ENCODE peak calls at places on chromosome 3, in six cellular contexts. One of them, this sample, is unnamed.

GRCh38 chr3:5260992-5261501 is 73.5 kb downstream of the EDEM1 start:
- DNase-seq in anterior cingulate cortex: no peak
- DNase-seq in OCI-LY7: peak
- DNase-seq in Calu3: no peak
- DNase-seq in HT1080: no peak
- DNase-seq in caudate nucleus: no peak
- DNase-seq in this sample: no peak

GRCh38 chr3:112671930-112672715 is 31.2 kb upstream of the CCDC80 start:
- DNase-seq in Calu3: no peak
- DNase-seq in OCI-LY7: no peak
- DNase-seq in caudate nucleus: no peak
- DNase-seq in anterior cingulate cortex: no peak
- DNase-seq in HT1080: peak
- DNase-seq in this sample: no peak

GRCh38 chr3:46162975-46163550 is 45.0 kb downstream of the CCR1 start:
- DNase-seq in Calu3: peak
- DNase-seq in caudate nucleus: no peak
- DNase-seq in HT1080: no peak
- DNase-seq in anterior cingulate cortex: no peak
- DNase-seq in OCI-LY7: no peak
- DNase-seq in this sample: no peak

GRCh38 chr3:21042184-21042583 is 708.8 kb downstream of the ZNF385D start:
- DNase-seq in caudate nucleus: no peak
- DNase-seq in Calu3: no peak
- DNase-seq in OCI-LY7: no peak
- DNase-seq in HT1080: no peak
- DNase-seq in anterior cingulate cortex: no peak
- DNase-seq in this sample: no peak

GRCh38 chr3:71724584-71725278 is 471 bp downstream of the EIF4E3 start:
- DNase-seq in HT1080: no peak
- DNase-seq in caudate nucleus: no peak
- DNase-seq in Calu3: peak
- DNase-seq in OCI-LY7: no peak
- DNase-seq in anterior cingulate cortex: no peak
- DNase-seq in this sample: peak

GRCh38 chr3:52495777-52496602 is 852 bp downstream of the STAB1 start:
- DNase-seq in OCI-LY7: no peak
- DNase-seq in Calu3: no peak
- DNase-seq in HT1080: peak
- DNase-seq in caudate nucleus: no peak
- DNase-seq in anterior cingulate cortex: no peak
- DNase-seq in this sample: no peak

GRCh38 chr3:124202754-124203153 is 210.8 kb upstream of the ROPN1 start:
- DNase-seq in caudate nucleus: no peak
- DNase-seq in HT1080: no peak
- DNase-seq in anterior cingulate cortex: no peak
- DNase-seq in OCI-LY7: no peak
- DNase-seq in Calu3: no peak
- DNase-seq in this sample: peak

GRCh38 chr3:170128259-170128976 is 53.1 kb downstream of the PHC3 start:
- DNase-seq in anterior cingulate cortex: no peak
- DNase-seq in OCI-LY7: peak
- DNase-seq in caudate nucleus: no peak
- DNase-seq in HT1080: no peak
- DNase-seq in Calu3: no peak
- DNase-seq in this sample: no peak

GRCh38 chr3:126476166-126476975 is 680 bp upstream of the ZXDC start:
- DNase-seq in Calu3: peak
- DNase-seq in anterior cingulate cortex: peak
- DNase-seq in OCI-LY7: no peak
- DNase-seq in caudate nucleus: peak
- DNase-seq in HT1080: peak
- DNase-seq in this sample: no peak

GRCh38 chr3:112786002-112786590 is 60.6 kb downstream of the CD200R1L start:
- DNase-seq in caudate nucleus: no peak
- DNase-seq in anterior cingulate cortex: no peak
- DNase-seq in OCI-LY7: no peak
- DNase-seq in Calu3: no peak
- DNase-seq in HT1080: peak
- DNase-seq in this sample: no peak

GRCh38 chr3:160885791-160886286 is 129.8 kb downstream of the PPM1L start:
- DNase-seq in OCI-LY7: no peak
- DNase-seq in caudate nucleus: peak
- DNase-seq in Calu3: no peak
- DNase-seq in anterior cingulate cortex: peak
- DNase-seq in HT1080: peak
- DNase-seq in this sample: peak

GRCh38 chr3:4665197-4665596 is 172.0 kb downstream of the ITPR1 start:
- DNase-seq in OCI-LY7: no peak
- DNase-seq in caudate nucleus: no peak
- DNase-seq in Calu3: no peak
- DNase-seq in anterior cingulate cortex: no peak
- DNase-seq in HT1080: no peak
- DNase-seq in this sample: no peak

GRCh38 chr3:120908030-120908802 is at the start of gene STXBP5L:
- DNase-seq in OCI-LY7: peak
- DNase-seq in HT1080: peak
- DNase-seq in Calu3: peak
- DNase-seq in caudate nucleus: peak
- DNase-seq in anterior cingulate cortex: peak
- DNase-seq in this sample: peak

GRCh38 chr3:58693929-58694850 is 27.6 kb upstream of the FAM3D start:
- DNase-seq in anterior cingulate cortex: no peak
- DNase-seq in Calu3: no peak
- DNase-seq in OCI-LY7: no peak
- DNase-seq in HT1080: peak
- DNase-seq in caudate nucleus: no peak
- DNase-seq in this sample: no peak

GRCh38 chr3:49535971-49536874 is 18.1 kb upstream of the BSN start:
- DNase-seq in Calu3: no peak
- DNase-seq in HT1080: no peak
- DNase-seq in OCI-LY7: no peak
- DNase-seq in caudate nucleus: no peak
- DNase-seq in anterior cingulate cortex: no peak
- DNase-seq in this sample: no peak

GRCh38 chr3:150077581-150078247 is 107.0 kb upstream of the PFN2 start:
- DNase-seq in HT1080: no peak
- DNase-seq in caudate nucleus: no peak
- DNase-seq in OCI-LY7: no peak
- DNase-seq in Calu3: no peak
- DNase-seq in anterior cingulate cortex: no peak
- DNase-seq in this sample: no peak

GRCh38 chr3:102265720-102266119 is 169.1 kb upstream of the ZPLD1 start:
- DNase-seq in Calu3: no peak
- DNase-seq in OCI-LY7: peak
- DNase-seq in HT1080: no peak
- DNase-seq in caudate nucleus: no peak
- DNase-seq in anterior cingulate cortex: no peak
- DNase-seq in this sample: no peak

GRCh38 chr3:197758512-197758911 is 8.8 kb downstream of the FYTTD1 start:
- DNase-seq in caudate nucleus: no peak
- DNase-seq in anterior cingulate cortex: no peak
- DNase-seq in HT1080: no peak
- DNase-seq in OCI-LY7: no peak
- DNase-seq in Calu3: no peak
- DNase-seq in this sample: no peak

GRCh38 chr3:193801094-193801493 is 208.1 kb downstream of the OPA1 start:
- DNase-seq in Calu3: no peak
- DNase-seq in HT1080: no peak
- DNase-seq in anterior cingulate cortex: no peak
- DNase-seq in caudate nucleus: no peak
- DNase-seq in OCI-LY7: no peak
- DNase-seq in this sample: no peak

GRCh38 chr3:172692751-172693310 is 18.0 kb downstream of the NCEH1 start:
- DNase-seq in Calu3: no peak
- DNase-seq in anterior cingulate cortex: no peak
- DNase-seq in caudate nucleus: no peak
- DNase-seq in HT1080: no peak
- DNase-seq in OCI-LY7: peak
- DNase-seq in this sample: no peak

GRCh38 chr3:43649365-43649968 is 27.7 kb upstream of the ANO10 start:
- DNase-seq in caudate nucleus: no peak
- DNase-seq in Calu3: no peak
- DNase-seq in anterior cingulate cortex: no peak
- DNase-seq in HT1080: no peak
- DNase-seq in OCI-LY7: no peak
- DNase-seq in this sample: no peak

GRCh38 chr3:33218446-33219174 is at the start of gene SUSD5:
- DNase-seq in HT1080: peak
- DNase-seq in Calu3: peak
- DNase-seq in anterior cingulate cortex: no peak
- DNase-seq in OCI-LY7: no peak
- DNase-seq in caudate nucleus: no peak
- DNase-seq in this sample: peak

GRCh38 chr3:130975251-130975650 is 51.4 kb downstream of the ASTE1 start:
- DNase-seq in anterior cingulate cortex: no peak
- DNase-seq in Calu3: no peak
- DNase-seq in HT1080: no peak
- DNase-seq in caudate nucleus: no peak
- DNase-seq in OCI-LY7: no peak
- DNase-seq in this sample: no peak

GRCh38 chr3:58724376-58724775 is 57.8 kb upstream of the FAM3D start:
- DNase-seq in anterior cingulate cortex: no peak
- DNase-seq in HT1080: no peak
- DNase-seq in caudate nucleus: no peak
- DNase-seq in OCI-LY7: no peak
- DNase-seq in Calu3: no peak
- DNase-seq in this sample: no peak

GRCh38 chr3:162666835-162667234 is 1170.2 kb downstream of the OTOL1 start:
- DNase-seq in OCI-LY7: no peak
- DNase-seq in anterior cingulate cortex: no peak
- DNase-seq in caudate nucleus: no peak
- DNase-seq in Calu3: no peak
- DNase-seq in HT1080: no peak
- DNase-seq in this sample: no peak

GRCh38 chr3:12558706-12559105 is 1.8 kb downstream of the MKRN2 start:
- DNase-seq in anterior cingulate cortex: no peak
- DNase-seq in caudate nucleus: no peak
- DNase-seq in Calu3: no peak
- DNase-seq in OCI-LY7: no peak
- DNase-seq in HT1080: no peak
- DNase-seq in this sample: no peak

GRCh38 chr3:172213168-172213567 is 173.8 kb downstream of the FNDC3B start:
- DNase-seq in anterior cingulate cortex: no peak
- DNase-seq in caudate nucleus: no peak
- DNase-seq in HT1080: no peak
- DNase-seq in OCI-LY7: no peak
- DNase-seq in Calu3: no peak
- DNase-seq in this sample: no peak

GRCh38 chr3:76566211-76566534 is 473.7 kb upstream of the ROBO2 start:
- DNase-seq in anterior cingulate cortex: no peak
- DNase-seq in HT1080: no peak
- DNase-seq in caudate nucleus: no peak
- DNase-seq in Calu3: no peak
- DNase-seq in OCI-LY7: no peak
- DNase-seq in this sample: no peak

GRCh38 chr3:87997298-87997697 is 61.5 kb downstream of the CGGBP1 start:
- DNase-seq in OCI-LY7: no peak
- DNase-seq in anterior cingulate cortex: no peak
- DNase-seq in caudate nucleus: no peak
- DNase-seq in HT1080: peak
- DNase-seq in Calu3: peak
- DNase-seq in this sample: no peak

GRCh38 chr3:180433172-180433571 is 168.8 kb upstream of the TTC14 start:
- DNase-seq in anterior cingulate cortex: no peak
- DNase-seq in HT1080: peak
- DNase-seq in Calu3: no peak
- DNase-seq in OCI-LY7: no peak
- DNase-seq in caudate nucleus: no peak
- DNase-seq in this sample: no peak

GRCh38 chr3:127445581-127446368 is 144.8 kb downstream of the TPRA1 start:
- DNase-seq in OCI-LY7: no peak
- DNase-seq in anterior cingulate cortex: no peak
- DNase-seq in caudate nucleus: no peak
- DNase-seq in HT1080: no peak
- DNase-seq in Calu3: no peak
- DNase-seq in this sample: no peak

GRCh38 chr3:100033814-100034490 is 80.3 kb downstream of the FILIP1L start:
- DNase-seq in OCI-LY7: no peak
- DNase-seq in Calu3: no peak
- DNase-seq in anterior cingulate cortex: no peak
- DNase-seq in caudate nucleus: no peak
- DNase-seq in HT1080: no peak
- DNase-seq in this sample: no peak

GRCh38 chr3:125019271-125019670 is 36.5 kb downstream of the HEG1 start:
- DNase-seq in OCI-LY7: no peak
- DNase-seq in Calu3: no peak
- DNase-seq in caudate nucleus: no peak
- DNase-seq in HT1080: no peak
- DNase-seq in anterior cingulate cortex: no peak
- DNase-seq in this sample: no peak

GRCh38 chr3:172289583-172289982 is 158.7 kb downstream of the GHSR start:
- DNase-seq in caudate nucleus: no peak
- DNase-seq in anterior cingulate cortex: no peak
- DNase-seq in OCI-LY7: no peak
- DNase-seq in HT1080: no peak
- DNase-seq in Calu3: no peak
- DNase-seq in this sample: no peak

GRCh38 chr3:127264794-127265514 is 22.9 kb downstream of the PRR20G start:
- DNase-seq in OCI-LY7: no peak
- DNase-seq in Calu3: no peak
- DNase-seq in anterior cingulate cortex: no peak
- DNase-seq in caudate nucleus: no peak
- DNase-seq in HT1080: no peak
- DNase-seq in this sample: no peak

This sample was measured in nucleus accumbens.